ENCODE peak calls at places on chromosomes 3 and 15, in nine cellular contexts. E, K, Y, O, J, D, U, Z and B are unnamed samples.

GRCh38 chr3:46935168-46935858 is 41.2 kb downstream of the CCDC12 start:
- DNase-seq in K (peak; percentile 90), Y (no peak), E (peak; percentile 97), Z (peak; percentile 40), O (no peak), U (peak; percentile 51), D (no peak), J (peak; percentile 89), B (no peak)

GRCh38 chr3:194886836-194887235 is 201.2 kb downstream of the FAM43A start:
- DNase-seq in J (no peak), Z (no peak), E (no peak), O (no peak), K (no peak), Y (no peak), U (no peak), D (no peak), B (no peak)

GRCh38 chr15:48674876-48675275 is 29.4 kb upstream of the FBN1 start:
- DNase-seq in Y (no peak), Z (no peak), E (peak; percentile 78), J (no peak), D (no peak), K (no peak), O (no peak), U (no peak), B (no peak)

GRCh38 chr15:40759961-40760360 is 3.9 kb upstream of the GCHFR start:
- DNase-seq in K (no peak), D (no peak), U (no peak), Y (no peak), O (no peak), Z (no peak), E (no peak), J (no peak), B (no peak)

GRCh38 chr3:59809016-59809415 is 759.2 kb upstream of the CFAP20DC start:
- DNase-seq in U (no peak), E (peak; percentile 67), Y (no peak), J (peak; percentile 56), D (no peak), O (no peak), Z (no peak), K (no peak), B (peak; percentile 41)

GRCh38 chr15:98537516-98538060 is 110.8 kb upstream of the IGF1R start:
- DNase-seq in U (peak; percentile 39), Y (no peak), Z (no peak), D (no peak), J (no peak), O (no peak), E (no peak), K (no peak), B (peak; percentile 18)

GRCh38 chr3:193344471-193344870 is 34.1 kb downstream of the ATP13A5 start:
- DNase-seq in D (no peak), Y (no peak), K (no peak), J (no peak), E (no peak), Z (no peak), O (no peak), U (no peak), B (no peak)

GRCh38 chr3:194446754-194447153 is 40.0 kb downstream of the ATP13A3 start:
- DNase-seq in Z (no peak), D (no peak), J (no peak), E (no peak), Y (no peak), K (no peak), U (no peak), O (no peak), B (no peak)

GRCh38 chr15:73601449-73602425 is 31.5 kb downstream of the NPTN start:
- DNase-seq in O (no peak), K (no peak), E (peak; percentile 63), U (peak; percentile 58), Y (no peak), D (no peak), J (no peak), Z (peak; percentile 63), B (peak; percentile 77)

GRCh38 chr15:40075298-40076044 is 33.2 kb downstream of the BMF start:
- DNase-seq in K (no peak), E (no peak), Y (peak; percentile 46), U (peak; percentile 33), O (no peak), Z (no peak), J (no peak), D (no peak), B (no peak)

GRCh38 chr3:29466442-29466841 is 185.6 kb downstream of the RBMS3 start:
- DNase-seq in K (no peak), Y (no peak), D (no peak), U (no peak), Z (no peak), J (no peak), O (no peak), E (no peak), B (no peak)

GRCh38 chr3:144556392-144556791 is 584.8 kb downstream of the DIPK2A start:
- DNase-seq in O (no peak), U (no peak), J (no peak), Y (no peak), E (peak; percentile 13), K (no peak), Z (no peak), D (no peak), B (no peak)

GRCh38 chr3:16599694-16600093 is 5.5 kb downstream of the DAZL start:
- DNase-seq in E (no peak), D (no peak), J (no peak), Y (no peak), K (no peak), Z (no peak), U (no peak), O (no peak), B (no peak)

GRCh38 chr3:99651561-99651960 is 13.2 kb downstream of the COL8A1 start:
- DNase-seq in K (no peak), D (no peak), O (no peak), U (no peak), Y (no peak), J (no peak), E (peak; percentile 70), Z (no peak), B (no peak)

GRCh38 chr3:119518026-119518425 is 19.7 kb downstream of the TIMMDC1 start:
- DNase-seq in U (no peak), Z (no peak), D (no peak), E (no peak), K (no peak), J (no peak), Y (no peak), O (no peak), B (no peak)

GRCh38 chr3:71225285-71225684 is 358.2 kb downstream of the FOXP1 start:
- DNase-seq in K (no peak), D (no peak), U (no peak), E (no peak), Z (no peak), Y (no peak), J (no peak), O (no peak), B (no peak)